ENCODE peak calls at places on chromosomes 13 and 19, in eight cellular contexts. B, J, S, X, U, W, Z and P are unnamed samples.

GRCh38 chr19:57465680-57466381 is 8.9 kb upstream of the VN1R1 start:
- DNase-seq in Z (peak; percentile 45), J (no peak), B (no peak), U (no peak), X (no peak), S (peak; percentile 45), W (no peak), P (no peak)

GRCh38 chr19:55530996-55531395 is 5.9 kb downstream of the SBK2 start:
- DNase-seq in B (no peak), U (no peak), W (no peak), Z (no peak), X (no peak), S (no peak), J (no peak), P (no peak)

GRCh38 chr19:28457620-28458019 is 755.3 kb downstream of the UQCRFS1 start:
- DNase-seq in W (no peak), Z (no peak), X (no peak), S (no peak), U (no peak), J (no peak), B (no peak), P (no peak)

GRCh38 chr13:32036762-32037161 is 5.2 kb downstream of the FRY start:
- DNase-seq in B (no peak), S (no peak), U (no peak), W (no peak), X (no peak), Z (no peak), J (no peak), P (no peak)

GRCh38 chr13:44365008-44365407 is 8.6 kb upstream of the SERP2 start:
- DNase-seq in S (no peak), Z (peak; percentile 96), X (no peak), W (no peak), U (no peak), J (no peak), B (no peak), P (peak; percentile 28)

GRCh38 chr13:76672422-76672821 is 213.8 kb downstream of the KCTD12 start:
- DNase-seq in U (no peak), J (no peak), B (no peak), S (no peak), Z (peak; percentile 76), X (no peak), W (no peak), P (peak; percentile 51)

GRCh38 chr13:43058318-43058674 is 34.9 kb downstream of the DNAJC15 start:
- DNase-seq in Z (peak; percentile 94), J (no peak), S (peak; percentile 25), B (no peak), W (no peak), X (no peak), U (no peak), P (peak; percentile 83)

GRCh38 chr19:38033658-38034150 is 126.7 kb downstream of the SIPA1L3 start:
- DNase-seq in X (no peak), S (no peak), U (no peak), W (no peak), Z (no peak), B (no peak), J (no peak), P (no peak)

GRCh38 chr13:112250788-112251445 is 125.2 kb upstream of the SPACA7 start:
- DNase-seq in S (no peak), W (no peak), U (no peak), B (no peak), Z (no peak), X (no peak), J (no peak), P (no peak)